ENCODE peak calls at places on chromosomes 16 and 17, in six cellular contexts. J, B, W, N, M and D are unnamed samples.

GRCh38 chr17:46876353-46876887 is 25.0 kb downstream of the WNT9B start:
- DNase-seq in M (no peak), W (no peak), B (peak; percentile 70), J (no peak), N (peak; percentile 75), D (no peak)

GRCh38 chr16:8585942-8586341 is 4.4 kb downstream of the TMEM114 start:
- DNase-seq in W (no peak), J (no peak), B (no peak), M (no peak), N (no peak), D (no peak)

GRCh38 chr17:7314719-7315569 is at the start of gene GPS2:
- DNase-seq in J (peak; percentile 96), W (peak; percentile 71), B (peak; percentile 100), N (peak; percentile 96), M (peak; percentile 99), D (peak; percentile 96)

GRCh38 chr16:59848314-59848713 is 1114.2 kb upstream of the GOT2 start:
- DNase-seq in N (no peak), B (no peak), M (no peak), J (no peak), W (no peak), D (no peak)

GRCh38 chr16:15461376-15461775 is 27.0 kb downstream of the BMERB1 start:
- DNase-seq in J (no peak), B (no peak), N (no peak), M (no peak), W (no peak), D (no peak)

GRCh38 chr17:7235693-7236665 is 1.7 kb upstream of the DVL2 start:
- DNase-seq in B (no peak), M (no peak), N (no peak), W (peak; percentile 47), J (no peak), D (peak; percentile 63)

GRCh38 chr17:14396542-14396941 is 95.7 kb downstream of the HS3ST3B1 start:
- DNase-seq in W (peak; percentile 34), N (no peak), M (no peak), J (no peak), B (no peak), D (no peak)

GRCh38 chr16:8377864-8378263 is 212.4 kb downstream of the TMEM114 start:
- DNase-seq in N (no peak), J (no peak), B (no peak), W (no peak), M (no peak), D (no peak)

GRCh38 chr17:44970136-44970737 is 2.1 kb upstream of the C1QL1 start:
- DNase-seq in N (peak; percentile 39), B (peak; percentile 87), W (no peak), M (no peak), J (peak; percentile 48), D (peak; percentile 89)

GRCh38 chr17:59105852-59106462 is 723 bp downstream of the TRIM37 start:
- DNase-seq in B (no peak), N (peak; percentile 73), J (peak; percentile 75), M (peak; percentile 16), W (peak; percentile 41), D (peak; percentile 84)

GRCh38 chr17:19672009-19672837 is 23.7 kb downstream of the ALDH3A2 start:
- DNase-seq in B (no peak), J (no peak), N (peak; percentile 56), W (peak; percentile 8), M (no peak), D (no peak)

GRCh38 chr16:89924925-89925307 is 1.8 kb downstream of the TUBB3 start:
- DNase-seq in M (no peak), N (no peak), J (no peak), B (no peak), W (no peak), D (no peak)

GRCh38 chr16:27740496-27741201 is 190.7 kb downstream of the KATNIP start:
- DNase-seq in B (no peak), J (no peak), N (no peak), W (no peak), M (no peak), D (no peak)

GRCh38 chr17:65177901-65178300 is 40.7 kb downstream of the RGS9 start:
- DNase-seq in J (no peak), M (no peak), N (no peak), W (peak; percentile 83), B (no peak), D (no peak)

GRCh38 chr16:50440531-50440930 is 71.7 kb upstream of the BRD7 start:
- DNase-seq in J (peak; percentile 2), N (no peak), B (no peak), W (no peak), M (no peak), D (no peak)

GRCh38 chr17:44778656-44779210 is 19.9 kb downstream of the ADAM11 start:
- DNase-seq in W (no peak), N (no peak), M (no peak), J (no peak), B (no peak), D (no peak)

GRCh38 chr16:74522160-74522559 is 84.8 kb downstream of the GLG1 start:
- DNase-seq in N (no peak), B (no peak), M (no peak), J (no peak), W (peak; percentile 16), D (no peak)

GRCh38 chr16:29809850-29810698 is 1.9 kb upstream of the PRRT2 start:
- DNase-seq in B (peak; percentile 86), N (no peak), M (no peak), W (no peak), J (peak; percentile 53), D (no peak)

GRCh38 chr16:720990-721764 is at the start of gene ANTKMT:
- DNase-seq in M (peak; percentile 98), W (peak; percentile 64), N (peak; percentile 91), J (peak; percentile 88), B (peak; percentile 97), D (peak; percentile 86)

GRCh38 chr17:63419949-63420867 is 25.9 kb downstream of the CYB561 start:
- DNase-seq in M (no peak), J (peak; percentile 14), N (no peak), B (no peak), W (no peak), D (no peak)

GRCh38 chr16:66618588-66618987 is 14.1 kb downstream of the CMTM3 start:
- DNase-seq in W (peak; percentile 98), M (no peak), J (no peak), N (no peak), B (no peak), D (no peak)
- TF ChIP-seq POLR2A in W (no peak), M (no peak), J (no peak), N (no peak), B (no peak), D (no peak)

DNA sequence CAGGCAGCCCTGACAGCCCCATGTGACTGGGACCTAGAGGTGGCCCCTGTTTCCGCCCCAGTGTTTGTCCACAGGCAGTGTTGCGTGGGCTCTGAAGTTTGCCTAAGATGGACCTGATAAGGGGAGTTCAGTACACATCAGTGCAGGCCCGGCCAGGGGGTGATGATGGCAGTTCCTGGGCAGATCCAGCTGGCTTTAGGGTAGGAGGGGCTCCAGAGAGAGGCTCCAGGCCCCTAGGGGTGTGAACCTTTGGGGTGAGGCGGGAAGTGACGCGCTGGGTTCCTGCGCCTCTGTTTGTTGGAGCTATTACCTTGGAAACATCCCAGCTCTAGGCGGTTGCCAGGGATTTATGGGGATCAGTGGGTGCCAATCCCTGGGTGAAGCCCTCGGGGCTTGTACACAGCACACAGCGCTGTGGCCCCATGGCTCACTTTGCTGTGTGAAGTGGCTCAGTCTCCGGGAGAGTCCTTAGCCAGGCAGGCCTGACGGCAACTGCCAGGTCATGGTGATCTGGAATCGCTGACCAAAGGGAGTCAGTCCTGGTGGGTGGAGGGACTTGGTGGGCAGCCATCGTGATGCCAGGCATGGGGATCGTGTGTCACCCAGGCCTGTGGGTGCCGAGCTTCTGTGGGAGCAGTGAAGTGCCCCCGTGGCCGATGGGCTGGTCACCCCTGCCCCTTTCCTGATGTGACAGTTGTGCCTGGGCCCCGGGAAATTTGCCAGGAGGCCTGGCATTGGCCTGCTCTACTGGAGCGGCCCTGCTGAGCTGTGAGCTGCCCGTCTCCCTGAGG is 146.1 kb downstream of the SEC14L1 start:
- DNase-seq in M (no peak), W (peak; percentile 18), B (no peak), J (no peak), N (peak; percentile 88), D (peak; percentile 87)
- TF ChIP-seq POLR2A in M (no peak), W (peak; percentile 59), B (no peak), J (no peak), N (peak; percentile 67), D (no peak)

DNA sequence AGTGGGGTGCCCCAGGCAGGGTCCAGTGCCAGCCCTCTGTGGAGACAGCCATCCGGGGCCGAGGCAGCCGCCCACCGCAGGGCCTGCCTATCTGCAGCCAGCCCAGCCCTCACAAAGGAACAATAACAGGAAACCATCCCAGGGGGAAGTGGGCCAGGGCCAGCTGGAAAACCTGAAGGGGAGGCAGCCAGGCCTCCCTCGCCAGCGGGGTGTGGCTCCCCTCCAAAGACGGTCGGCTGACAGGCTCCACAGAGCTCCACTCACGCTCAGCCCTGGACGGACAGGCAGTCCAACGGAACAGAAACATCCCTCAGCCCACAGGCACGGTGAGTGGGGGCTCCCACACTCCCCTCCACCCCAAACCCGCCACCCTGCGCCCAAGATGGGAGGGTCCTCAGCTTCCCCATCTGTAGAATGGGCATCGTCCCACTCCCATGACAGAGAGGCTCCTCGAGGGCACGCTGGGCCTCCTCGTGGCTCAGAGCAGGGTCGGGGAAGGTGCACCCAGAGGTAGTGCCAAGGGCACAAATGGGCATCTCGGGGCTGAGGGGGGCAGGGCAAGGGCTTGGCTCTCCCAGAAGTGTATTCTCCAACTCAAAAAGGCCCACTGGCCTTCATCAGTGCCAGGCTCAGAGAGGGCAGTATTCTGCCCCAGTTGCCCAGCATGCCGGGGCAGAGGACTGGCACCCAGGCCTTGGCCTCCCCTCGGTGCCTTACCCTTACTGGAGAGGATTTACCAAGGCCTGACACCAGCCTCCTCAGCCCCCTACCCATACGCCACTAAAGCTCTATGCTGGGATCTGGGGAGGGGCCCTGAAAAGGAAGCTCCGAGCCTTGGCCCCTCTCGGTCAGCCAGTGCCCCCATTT is at the start of gene CDH5:
- DNase-seq in N (peak; percentile 19), J (peak; percentile 77), W (no peak), M (no peak), B (peak; percentile 83), D (peak; percentile 87)
- TF ChIP-seq POLR2A in N (no peak), J (no peak), W (no peak), M (no peak), B (no peak), D (no peak)

GRCh38 chr16:57000271-57001025 is 11.1 kb downstream of the NLRC5 start:
- DNase-seq in W (peak; percentile 97), J (no peak), B (no peak), N (peak; percentile 36), M (no peak), D (peak; percentile 14)
- TF ChIP-seq POLR2A in W (peak; percentile 40), J (no peak), B (no peak), N (no peak), M (peak; percentile 81), D (no peak)

DNA sequence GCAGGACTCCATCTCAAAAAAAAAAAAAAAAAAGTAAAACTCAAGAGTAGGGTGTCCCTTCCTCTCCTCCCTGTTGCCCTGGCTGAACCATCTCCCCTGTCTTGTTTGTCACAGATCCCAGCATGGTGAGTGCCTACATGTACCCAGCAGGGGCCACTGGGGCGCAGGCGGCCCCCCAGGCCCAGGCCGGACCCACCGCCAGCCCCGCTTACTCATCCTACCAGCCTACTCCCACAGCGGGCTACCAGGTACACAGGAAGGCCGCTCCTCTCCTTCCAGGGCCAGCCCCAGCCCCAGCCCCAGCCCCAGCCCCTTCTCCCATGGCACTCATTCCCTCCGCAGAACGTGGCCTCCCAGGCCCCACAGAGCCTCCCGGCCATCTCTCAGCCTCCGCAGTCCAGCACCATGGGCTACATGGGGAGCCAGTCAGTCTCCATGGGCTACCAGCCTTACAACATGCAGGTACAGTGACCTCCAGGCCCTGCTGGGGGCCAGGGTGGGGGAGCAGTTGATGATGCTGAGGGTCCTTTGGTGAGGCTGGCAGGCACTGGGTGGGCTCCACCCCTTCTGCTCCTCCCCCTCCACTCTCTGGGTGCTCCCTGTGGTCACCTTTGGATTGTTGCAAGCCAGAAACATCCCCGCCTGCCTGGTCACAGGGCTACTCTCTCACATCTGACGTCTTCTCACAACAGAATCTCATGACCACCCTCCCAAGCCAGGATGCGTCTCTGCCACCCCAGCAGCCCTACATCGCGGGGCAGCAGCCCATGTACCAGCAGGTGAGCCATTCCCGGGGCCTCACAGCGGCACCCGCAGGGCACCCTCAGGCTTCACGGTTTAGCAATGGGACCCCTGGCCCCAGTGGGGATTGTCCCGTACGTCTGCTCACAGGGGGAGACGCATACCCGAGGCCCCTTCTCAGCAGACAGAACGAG is 2.5 kb upstream of the MRPL12 start:
- DNase-seq in M (no peak), W (no peak), J (no peak), B (peak; percentile 73), N (no peak), D (no peak)
- TF ChIP-seq POLR2A in M (peak; percentile 59), W (no peak), J (no peak), B (no peak), N (no peak), D (no peak)